ENCODE peak calls at places on chromosomes 3 and 15, in five cellular contexts. O is thyroid gland, C is body of pancreas, F is ovary, L is lower leg skin. E is an unnamed sample.

GRCh38 chr3:143935678-143936077 is 35.9 kb upstream of the DIPK2A start:
- DNase-seq in O (no peak), C (no peak), F (no peak), L (no peak), E (no peak)

GRCh38 chr15:81080946-81081345 is 53.1 kb upstream of the CFAP161 start:
- DNase-seq in O (no peak), C (no peak), F (no peak), L (no peak), E (no peak)

GRCh38 chr3:46926871-46927717 is 49.5 kb downstream of the CCDC12 start:
- DNase-seq in O (no peak), C (no peak), F (no peak), L (no peak), E (peak; percentile 84)

GRCh38 chr15:79004336-79004735 is 59.5 kb upstream of the CTSH start:
- DNase-seq in O (no peak), C (no peak), F (no peak), L (no peak), E (no peak)

GRCh38 chr3:182794806-182795369 is 1.6 kb downstream of the ATP11B start:
- DNase-seq in O (no peak), C (no peak), F (no peak), L (no peak), E (no peak)

GRCh38 chr3:97932387-97932801 is 39.8 kb downstream of the RIOX2 start:
- DNase-seq in O (no peak), C (no peak), F (no peak), L (no peak), E (no peak)

GRCh38 chr3:165855581-165855980 is 18.4 kb upstream of the BCHE start:
- DNase-seq in O (no peak), C (no peak), F (no peak), L (no peak), E (no peak)

GRCh38 chr15:66456211-66456610 is 41.4 kb downstream of the SNAPC5 start:
- DNase-seq in O (no peak), C (no peak), F (no peak), L (no peak), E (no peak)

GRCh38 chr3:48863122-48863521 is 15.4 kb upstream of the PRKAR2A start:
- DNase-seq in O (no peak), C (no peak), F (no peak), L (no peak), E (no peak)

GRCh38 chr15:63605816-63606215 is 8.6 kb downstream of the FBXL22 start:
- DNase-seq in O (no peak), C (no peak), F (no peak), L (no peak), E (peak; percentile 75)

GRCh38 chr3:143433787-143434378 is 314.3 kb downstream of the CHST2 start:
- DNase-seq in O (no peak), C (no peak), F (no peak), L (no peak), E (no peak)

GRCh38 chr15:67244966-67245478 is 9.4 kb downstream of the AAGAB start:
- DNase-seq in O (no peak), C (no peak), F (no peak), L (no peak), E (no peak)

GRCh38 chr3:5138214-5138981 is 16.3 kb downstream of the ARL8B start:
- DNase-seq in O (no peak), C (no peak), F (no peak), L (no peak), E (no peak)

GRCh38 chr3:53581671-53582070 is 87.3 kb downstream of the CACNA1D start:
- DNase-seq in O (no peak), C (no peak), F (no peak), L (no peak), E (no peak)

GRCh38 chr3:143586565-143586964 is 261.7 kb downstream of the SLC9A9 start:
- DNase-seq in O (peak; percentile 70), C (peak; percentile 41), F (no peak), L (no peak), E (no peak)

GRCh38 chr15:85094685-85095084 is 113.0 kb downstream of the PDE8A start:
- DNase-seq in O (no peak), C (no peak), F (no peak), L (no peak), E (no peak)

GRCh38 chr3:63051920-63052319 is 176.7 kb upstream of the CADPS start:
- DNase-seq in O (no peak), C (peak; percentile 15), F (no peak), L (no peak), E (no peak)

GRCh38 chr3:183808355-183808754 is 17.0 kb downstream of the MAP6D1 start:
- DNase-seq in O (no peak), C (no peak), F (no peak), L (no peak), E (no peak)

GRCh38 chr3:185705498-185705897 is 119.3 kb downstream of the IGF2BP2 start:
- DNase-seq in O (no peak), C (no peak), F (no peak), L (no peak), E (no peak)

GRCh38 chr3:69065318-69065964 is 13.3 kb upstream of the TMF1 start:
- DNase-seq in O (no peak), C (no peak), F (no peak), L (no peak), E (no peak)

GRCh38 chr3:189457201-189457607 is 174.0 kb upstream of the TP63 start:
- DNase-seq in O (no peak), C (no peak), F (no peak), L (no peak), E (no peak)

GRCh38 chr3:129758921-129759320 is 134.6 kb downstream of the TMCC1 start:
- DNase-seq in O (no peak), C (no peak), F (no peak), L (no peak), E (no peak)

GRCh38 chr3:129756871-129757270 is 136.6 kb downstream of the TMCC1 start:
- DNase-seq in O (no peak), C (no peak), F (no peak), L (no peak), E (no peak)
- TF ChIP-seq POLR2A in O (no peak), C (no peak), F (no peak), L (no peak), E (no peak)

GRCh38 chr15:58980351-58980939 is 7.0 kb upstream of the RNF111 start:
- DNase-seq in O (no peak), C (no peak), F (no peak), L (no peak), E (no peak)
- TF ChIP-seq CTCF in O (peak; percentile 72), C (peak; percentile 70), F (no peak), L (no peak), E (peak; percentile 18)

GRCh38 chr15:40290540-40291087 is 7.8 kb upstream of the ANKRD63 start:
- DNase-seq in O (no peak), C (no peak), F (no peak), L (no peak), E (no peak)
- H3K4me3 ChIP-seq in O (no peak overlapping the region), C (no peak overlapping the region), F (peak overlapping the region; percentile 13), L (no peak overlapping the region), E (peak overlapping the region; percentile 46)

GRCh38 chr15:101293122-101293521 is 1.9 kb downstream of the SNRPA1 start:
- DNase-seq in O (no peak), C (no peak), F (no peak), L (no peak), E (no peak)

GRCh38 chr15:101295607-101296225 is 668 bp upstream of the SNRPA1 start:
- DNase-seq in O (no peak), C (no peak), F (no peak), L (no peak), E (no peak)

GRCh38 chr15:101296418-101297405 is 1.7 kb upstream of the SNRPA1 start:
- DNase-seq in O (no peak), C (no peak), F (no peak), L (no peak), E (no peak)

GRCh38 chr15:101288905-101289513 is 6.0 kb downstream of the SNRPA1 start:
- DNase-seq in O (no peak), C (no peak), F (no peak), L (no peak), E (no peak)

DNA sequence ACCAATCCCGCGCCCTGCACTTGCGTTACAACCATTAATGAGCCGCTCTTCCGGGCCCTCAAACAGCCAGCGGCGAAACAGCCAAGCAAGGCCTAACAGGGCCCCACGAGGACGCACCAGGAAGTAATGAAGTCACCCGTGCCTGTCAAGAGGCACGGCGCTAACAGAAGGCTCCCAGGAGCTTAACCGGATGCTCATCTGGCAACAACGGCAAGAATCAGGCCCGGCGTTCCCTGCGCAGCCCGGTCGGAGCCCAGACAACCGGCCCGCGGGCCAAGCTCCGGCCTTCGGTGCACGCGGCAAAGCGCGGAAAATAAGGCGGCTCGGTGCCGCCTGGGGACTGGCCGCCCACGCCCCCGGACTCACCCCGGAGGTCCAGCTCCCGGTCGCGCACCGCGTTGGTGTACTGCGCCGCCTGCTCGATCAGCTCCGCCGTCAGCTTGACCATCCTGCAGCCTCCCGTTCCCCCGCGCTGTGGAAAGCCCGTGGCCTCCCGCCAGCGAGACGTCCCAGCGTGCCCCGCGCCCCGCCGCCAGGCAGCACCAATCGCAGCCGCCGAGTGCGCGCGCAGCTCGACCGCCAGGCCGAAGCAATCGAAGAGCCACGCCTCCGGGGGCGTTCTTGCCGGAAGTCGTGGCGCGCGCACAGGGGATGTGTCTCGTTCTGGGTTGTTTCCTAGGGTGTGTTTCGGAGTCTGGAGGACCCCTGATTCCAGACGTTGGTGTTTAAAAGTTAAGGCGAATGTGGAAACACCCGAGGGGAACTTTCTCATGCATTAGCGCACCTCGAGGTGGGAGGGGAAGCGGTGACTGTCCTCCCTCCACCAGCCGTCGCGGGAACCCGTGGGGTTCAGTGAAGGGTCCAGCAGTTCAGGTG is at the start of gene SNRPA1:
- DNase-seq in O (peak; percentile 99), C (peak; percentile 98), F (peak; percentile 98), L (peak; percentile 95), E (peak; percentile 96)
- TF ChIP-seq POLR2A in O (peak; percentile 81), C (peak; percentile 93), F (peak; percentile 78), L (no peak), E (peak; percentile 66)

DNA sequence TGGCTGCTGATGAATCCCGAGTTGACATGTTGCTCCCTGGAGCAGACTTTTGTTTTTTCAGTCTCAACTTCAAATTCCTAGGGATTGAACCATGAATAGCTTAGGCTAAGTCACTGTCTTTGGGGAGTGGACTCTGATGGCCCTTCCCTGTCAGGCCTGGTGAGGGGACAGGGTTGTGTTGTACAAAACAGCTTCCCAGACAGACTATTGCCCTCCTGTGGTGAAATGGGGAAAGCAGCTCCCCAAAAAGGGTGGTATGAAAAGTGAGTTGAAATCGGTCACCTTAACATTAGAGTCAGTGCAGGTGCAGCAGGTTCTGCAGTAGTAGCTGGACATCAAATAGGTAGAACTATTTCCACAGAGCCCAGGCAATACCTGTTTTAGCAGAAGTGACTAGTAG is 775.6 kb downstream of the ROBO2 start:
- DNase-seq in O (no peak), C (no peak), F (no peak), L (no peak), E (no peak)
- TF ChIP-seq CTCF in O (no peak), C (no peak), F (no peak), L (no peak), E (no peak)

DNA sequence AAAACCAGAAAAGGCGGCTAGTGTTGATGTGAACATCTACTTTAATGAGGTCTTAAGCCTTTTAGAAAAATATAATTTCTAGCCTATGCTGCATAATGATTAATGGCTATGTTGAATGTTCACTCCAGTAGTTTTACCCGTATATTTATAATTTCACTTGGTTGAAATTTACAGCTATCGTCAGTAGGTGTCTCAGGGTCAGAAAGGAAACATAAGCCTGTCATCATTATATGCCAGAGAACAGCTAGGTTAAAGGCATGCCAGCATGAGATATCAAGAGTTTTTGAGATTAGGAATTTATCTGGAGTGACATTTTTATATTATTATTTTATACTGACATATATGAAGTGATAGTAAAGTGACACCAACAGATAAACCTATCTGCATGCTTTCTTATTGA is 904.1 kb downstream of the OTOL1 start:
- DNase-seq in O (no peak), C (no peak), F (no peak), L (no peak), E (no peak)
- H3K4me3 ChIP-seq in O (no peak overlapping the region), C (no peak overlapping the region), F (no peak overlapping the region), L (no peak overlapping the region), E (no peak overlapping the region)